ENCODE peak calls at places on chromosomes 13 and 19, in six cellular contexts. Y is Karpas-422; Z is fibroblast of lung; M is thoracic aorta; A is Panc1; P is CD8-positive, alpha-beta T cell. I is an unnamed sample. For H3K9me3, the result is how much of the 10 kb centered on the place peaks cover.

GRCh38 chr13:110610955-110611595 is 4.3 kb upstream of the NAXD start:
- DNase-seq in Y (no peak), Z (peak), M (no peak), A (no peak), P (no peak), I (no peak)

GRCh38 chr13:112842343-112842856 is 126.6 kb upstream of the MCF2L start:
- DNase-seq in Y (no peak), Z (no peak), M (no peak), A (no peak), P (no peak), I (no peak)

GRCh38 chr19:12778020-12778904 is 2.9 kb upstream of the HOOK2 start:
- DNase-seq in Y (peak), Z (peak), M (no peak), A (no peak), P (peak), I (peak)

GRCh38 chr19:34662919-34663318 is 14.0 kb downstream of the SCGB2B2 start:
- DNase-seq in Y (peak), Z (no peak), M (no peak), A (no peak), P (peak), I (peak)

GRCh38 chr13:40776681-40777165 is 5.7 kb upstream of the MRPS31 start:
- DNase-seq in Y (peak), Z (peak), M (no peak), A (no peak), P (peak), I (peak)

GRCh38 chr13:112113851-112114250 is 46.9 kb downstream of the SOX1 start:
- DNase-seq in Y (no peak), Z (no peak), M (no peak), A (no peak), P (no peak), I (no peak)

GRCh38 chr13:72638059-72638815 is 89.2 kb downstream of the MZT1 start:
- DNase-seq in Y (no peak), Z (no peak), M (no peak), A (no peak), P (no peak), I (no peak)

GRCh38 chr19:31160346-31160926 is 188.8 kb downstream of the TSHZ3 start:
- DNase-seq in Y (no peak), Z (peak), M (no peak), A (no peak), P (no peak), I (no peak)

GRCh38 chr19:10961073-10961762 is 388 bp downstream of the SMARCA4 start:
- DNase-seq in Y (peak), Z (peak), M (no peak), A (no peak), P (no peak), I (peak)

GRCh38 chr19:46466536-46467199 is 4.7 kb downstream of the PNMA8A start:
- DNase-seq in Y (peak), Z (peak), M (no peak), A (no peak), P (no peak), I (peak)

GRCh38 chr13:23159205-23159586 is 21.6 kb upstream of the SGCG start:
- DNase-seq in Y (no peak), Z (peak), M (no peak), A (no peak), P (no peak), I (no peak)

GRCh38 chr13:107824636-107825035 is 390.7 kb downstream of the LIG4 start:
- DNase-seq in Y (no peak), Z (no peak), M (no peak), A (no peak), P (no peak), I (no peak)

GRCh38 chr13:99281811-99282263 is 23.7 kb upstream of the GPR18 start:
- DNase-seq in Y (no peak), Z (no peak), M (peak), A (no peak), P (peak), I (no peak)

GRCh38 chr13:51838235-51838846 is 6.6 kb downstream of the TMEM272 start:
- DNase-seq in Y (no peak), Z (no peak), M (no peak), A (no peak), P (no peak), I (no peak)

GRCh38 chr19:45172173-45172572 is 5.9 kb downstream of the TRAPPC6A start:
- DNase-seq in Y (no peak), Z (no peak), M (no peak), A (no peak), P (no peak), I (peak)

DNA sequence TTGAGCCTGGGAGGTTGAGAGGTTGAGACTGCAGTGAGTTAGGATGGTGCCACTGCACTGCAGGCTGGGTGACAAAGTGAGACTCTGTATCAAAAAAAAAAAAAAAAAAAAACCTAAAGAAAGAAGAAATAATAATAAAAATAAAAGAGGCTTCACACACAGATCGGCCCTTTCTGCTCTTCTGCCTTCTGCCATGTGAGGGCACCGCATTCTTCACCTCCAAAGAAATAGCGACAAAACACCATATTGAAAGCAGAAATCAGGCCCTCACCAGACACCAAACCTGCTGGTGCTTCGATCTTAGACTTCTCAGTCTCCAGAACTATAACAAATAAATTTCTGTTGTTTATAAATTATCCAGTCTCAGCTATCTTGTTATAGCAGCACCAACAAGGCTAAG is 3.0 kb downstream of the ZNF649 start:
- DNase-seq in Y (no peak), Z (no peak), M (no peak), A (no peak), P (no peak), I (no peak)
- H3K9me3 ChIP-seq in Y (half or more), Z (under half), M (under half), A (under half), P (under half), I (under half)

GRCh38 chr19:6374179-6374709 is 1.5 kb downstream of the PSPN start:
- DNase-seq in Y (peak), Z (no peak), M (no peak), A (no peak), P (no peak), I (no peak)
- H3K4me3 ChIP-seq in Y (peak), Z (peak), M (peak), A (peak), P (no peak), I (peak)

GRCh38 chr19:52034051-52034728 is 6.0 kb upstream of the ZNF614 start:
- DNase-seq in Y (no peak), Z (peak), M (no peak), A (no peak), P (no peak), I (no peak)

GRCh38 chr19:52028780-52029123 is 573 bp upstream of the ZNF614 start:
- DNase-seq in Y (no peak), Z (no peak), M (no peak), A (no peak), P (no peak), I (no peak)

GRCh38 chr19:52028027-52028779 is at the start of gene ZNF614:
- DNase-seq in Y (peak), Z (peak), M (peak), A (peak), P (peak), I (peak)
- H3K9me3 ChIP-seq in Y (half or more), Z (under half), M (under half), A (under half), P (under half), I (under half)

GRCh38 chr19:16200038-16200775 is 2.5 kb downstream of the AP1M1 start:
- DNase-seq in Y (no peak), Z (peak), M (no peak), A (no peak), P (peak), I (no peak)

GRCh38 chr19:16200776-16201391 is 3.2 kb downstream of the AP1M1 start:
- DNase-seq in Y (no peak), Z (no peak), M (no peak), A (no peak), P (no peak), I (no peak)

GRCh38 chr19:16198363-16198636 is 589 bp downstream of the AP1M1 start:
- DNase-seq in Y (no peak), Z (no peak), M (no peak), A (no peak), P (no peak), I (no peak)

GRCh38 chr19:16197622-16198362 is at the start of gene AP1M1:
- DNase-seq in Y (peak), Z (peak), M (peak), A (peak), P (peak), I (peak)

DNA sequence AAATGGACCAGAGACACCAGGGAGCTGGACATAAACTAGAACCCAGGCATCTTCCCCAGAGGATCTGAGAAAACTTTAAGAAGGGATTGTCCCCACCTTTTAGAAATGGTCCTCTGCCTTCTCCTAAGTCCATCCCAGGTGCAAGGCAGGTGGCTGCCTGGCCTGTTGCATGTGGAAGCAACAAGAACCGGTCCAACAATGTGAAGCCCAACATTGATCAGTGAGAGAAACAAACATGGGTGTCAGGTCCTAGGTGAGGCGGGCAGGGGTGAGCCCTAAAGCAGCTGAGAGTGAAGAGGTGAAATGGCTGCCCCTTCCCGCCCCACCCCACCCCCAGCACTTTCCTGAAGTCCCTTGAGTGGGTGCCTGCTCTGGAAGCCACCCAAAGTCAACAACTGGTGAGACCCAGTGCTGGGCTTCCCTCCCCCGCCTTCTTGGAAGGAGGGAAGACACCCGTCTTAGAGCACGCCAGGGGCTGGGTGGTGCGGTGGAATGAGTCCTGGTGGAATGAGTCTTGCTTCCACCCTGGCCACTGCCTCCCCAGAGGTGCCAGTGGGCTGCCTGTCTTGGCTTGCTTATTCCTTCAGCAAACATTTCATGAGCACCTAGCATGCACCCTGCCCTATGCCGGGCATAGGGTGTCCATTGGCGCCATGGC is 1.7 kb downstream of the AP1M1 start:
- DNase-seq in Y (no peak), Z (no peak), M (no peak), A (no peak), P (no peak), I (no peak)
- H3K4me3 ChIP-seq in Y (peak), Z (peak), M (peak), A (no peak), P (peak), I (peak)

DNA sequence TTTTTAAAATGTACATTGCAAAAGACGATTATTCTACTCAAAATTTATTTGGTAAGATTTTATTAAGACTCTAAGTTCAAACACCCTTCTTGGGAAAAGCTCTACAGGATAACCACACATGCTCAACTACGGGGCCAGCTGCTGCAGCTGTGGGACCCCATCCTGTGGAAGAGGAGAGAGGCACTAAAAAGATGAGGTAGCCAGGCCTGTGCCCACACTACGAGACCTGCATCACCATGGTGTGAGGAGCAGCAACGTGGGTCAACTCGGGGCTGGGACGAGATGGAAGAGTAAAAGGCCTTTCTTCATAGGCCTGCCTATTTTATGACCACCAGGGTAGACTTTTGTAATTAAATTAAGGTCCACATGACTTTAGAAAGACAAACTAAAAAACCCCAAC is 4.6 kb upstream of the CCNP start:
- DNase-seq in Y (no peak), Z (no peak), M (no peak), A (no peak), P (no peak), I (no peak)
- H3K9me3 ChIP-seq in Y (under half), Z (under half), M (under half), A (under half), P (under half), I (under half)

GRCh38 chr19:4052993-4053422 is 13.7 kb downstream of the ZBTB7A start:
- DNase-seq in Y (no peak), Z (no peak), M (no peak), A (no peak), P (no peak), I (no peak)
- H3K4me3 ChIP-seq in Y (no peak), Z (no peak), M (peak), A (no peak), P (no peak), I (no peak)

GRCh38 chr19:51978882-51979281 is 7.8 kb downstream of the ZNF350 start:
- DNase-seq in Y (no peak), Z (no peak), M (no peak), A (no peak), P (no peak), I (no peak)

GRCh38 chr19:51976852-51977251 is 9.8 kb downstream of the ZNF350 start:
- DNase-seq in Y (no peak), Z (no peak), M (no peak), A (no peak), P (no peak), I (no peak)

GRCh38 chr19:51977346-51977745 is 9.3 kb downstream of the ZNF350 start:
- DNase-seq in Y (no peak), Z (no peak), M (no peak), A (no peak), P (no peak), I (no peak)

GRCh38 chr19:51983361-51983760 is 3.3 kb downstream of the ZNF350 start:
- DNase-seq in Y (no peak), Z (no peak), M (no peak), A (no peak), P (no peak), I (no peak)

GRCh38 chr19:51980116-51980736 is 6.4 kb downstream of the ZNF350 start:
- DNase-seq in Y (no peak), Z (no peak), M (no peak), A (no peak), P (no peak), I (no peak)
- H3K9me3 ChIP-seq in Y (half or more), Z (under half), M (half or more), A (under half), P (under half), I (under half)

DNA sequence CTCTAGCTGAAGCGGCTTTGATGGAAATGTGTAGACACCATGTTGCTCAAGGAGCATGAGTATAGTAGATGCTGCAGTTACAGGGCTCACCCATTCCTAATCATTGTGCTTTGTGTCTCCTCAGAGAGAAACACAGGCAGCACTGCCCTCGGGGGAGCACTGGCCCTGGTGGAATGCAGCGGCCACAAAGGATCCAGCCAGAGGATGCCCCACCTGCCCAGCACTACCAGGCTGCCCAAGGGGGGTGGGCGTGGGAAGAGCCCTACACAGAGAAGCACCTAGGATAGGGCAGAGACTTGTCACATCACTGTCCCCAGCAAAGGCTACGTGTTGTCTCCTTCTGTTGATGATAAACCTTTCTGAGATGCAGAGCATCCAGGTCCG is 9.0 kb downstream of the TUBA3C start:
- DNase-seq in Y (no peak), Z (no peak), M (no peak), A (no peak), P (no peak), I (no peak)
- H3K4me3 ChIP-seq in Y (no peak), Z (no peak), M (no peak), A (no peak), P (no peak), I (no peak)

GRCh38 chr13:79458436-79458835 is 22.5 kb upstream of the NDFIP2 start:
- DNase-seq in Y (no peak), Z (no peak), M (no peak), A (no peak), P (no peak), I (no peak)
- H3K9me3 ChIP-seq in Y (under half), Z (under half), M (under half), A (under half), P (under half), I (under half)

I was measured in OCI-LY7.